ENCODE peak calls at places on chromosomes 6 and 20, in five cellular contexts. Q is HepG2, U is SK-N-SH, L is H1, W is GM12891. O is an unnamed sample.

GRCh38 chr6:85594197-85594930 is 706 bp upstream of the SNX14 start:
- DNase-seq in Q (no peak), U (no peak), L (no peak), W (no peak), O (no peak)

GRCh38 chr6:139531148-139531547 is 156.7 kb upstream of the CITED2 start:
- DNase-seq in Q (no peak), U (no peak), L (no peak), W (no peak), O (no peak)

GRCh38 chr20:49724637-49725606 is 11.2 kb upstream of the B4GALT5 start:
- DNase-seq in Q (peak; percentile 61), U (no peak), L (no peak), W (no peak), O (no peak)

GRCh38 chr6:10099086-10099499 is 315.8 kb downstream of the TFAP2A start:
- DNase-seq in Q (no peak), U (peak; percentile 56), L (no peak), W (no peak), O (no peak)

GRCh38 chr20:63006611-63007471 is at the start of gene BHLHE23:
- DNase-seq in Q (no peak), U (no peak), L (no peak), W (no peak), O (no peak)

GRCh38 chr6:340991-341827 is 48.9 kb downstream of the DUSP22 start:
- DNase-seq in Q (no peak), U (no peak), L (no peak), W (no peak), O (no peak)

GRCh38 chr20:14495066-14495465 is 157.7 kb upstream of the FLRT3 start:
- DNase-seq in Q (no peak), U (no peak), L (no peak), W (no peak), O (no peak)

GRCh38 chr20:39660251-39660650 is 698.1 kb downstream of the DHX35 start:
- DNase-seq in Q (no peak), U (no peak), L (no peak), W (no peak), O (no peak)

GRCh38 chr6:37495199-37495913 is 4.3 kb downstream of the CCDC167 start:
- DNase-seq in Q (no peak), U (peak; percentile 66), L (no peak), W (no peak), O (no peak)

GRCh38 chr20:16701296-16701695 is 28.5 kb upstream of the SNRPB2 start:
- DNase-seq in Q (peak; percentile 40), U (no peak), L (no peak), W (no peak), O (no peak)

GRCh38 chr6:39493717-39494116 is 171.2 kb upstream of the KCNK16 start:
- DNase-seq in Q (no peak), U (no peak), L (no peak), W (no peak), O (no peak)

GRCh38 chr6:16511723-16512584 is 249.3 kb downstream of the ATXN1 start:
- DNase-seq in Q (no peak), U (no peak), L (no peak), W (no peak), O (no peak)

GRCh38 chr6:101597711-101598110 is 204.2 kb downstream of the GRIK2 start:
- DNase-seq in Q (no peak), U (no peak), L (no peak), W (no peak), O (no peak)

GRCh38 chr6:45743028-45743615 is 272.5 kb downstream of the CLIC5 start:
- DNase-seq in Q (peak; percentile 57), U (no peak), L (no peak), W (no peak), O (no peak)

GRCh38 chr6:45738057-45738455 is 277.6 kb downstream of the CLIC5 start:
- DNase-seq in Q (no peak), U (no peak), L (no peak), W (no peak), O (no peak)

GRCh38 chr6:45739058-45739457 is 276.6 kb downstream of the CLIC5 start:
- DNase-seq in Q (no peak), U (no peak), L (no peak), W (no peak), O (no peak)

GRCh38 chr6:45742591-45742990 is 273.1 kb downstream of the CLIC5 start:
- DNase-seq in Q (no peak), U (no peak), L (no peak), W (no peak), O (no peak)

GRCh38 chr6:45741437-45742166 is 274.1 kb downstream of the CLIC5 start:
- DNase-seq in Q (no peak), U (no peak), L (no peak), W (no peak), O (no peak)
- TF ChIP-seq TAF1 in Q (no peak), U (no peak), L (no peak), W (no peak), O (no peak)

GRCh38 chr6:3157151-3157933 is at the start of gene TUBB2A:
- DNase-seq in Q (peak; percentile 56), U (peak; percentile 98), L (no peak), W (peak; percentile 93), O (peak; percentile 93)

GRCh38 chr6:3162565-3163247 is 5.4 kb upstream of the TUBB2A start:
- DNase-seq in Q (peak; percentile 80), U (peak; percentile 98), L (no peak), W (peak; percentile 56), O (peak; percentile 77)

GRCh38 chr6:3162067-3162497 is 4.7 kb upstream of the TUBB2A start:
- DNase-seq in Q (no peak), U (no peak), L (no peak), W (no peak), O (no peak)

GRCh38 chr6:3163248-3163594 is 5.9 kb upstream of the TUBB2A start:
- DNase-seq in Q (no peak), U (no peak), L (no peak), W (no peak), O (no peak)

GRCh38 chr6:3159805-3160781 is 2.7 kb upstream of the TUBB2A start:
- DNase-seq in Q (peak; percentile 41), U (no peak), L (no peak), W (no peak), O (no peak)
- TF ChIP-seq POLR2AphosphoS5 in Q (no peak), U (no peak), L (no peak), W (no peak), O (no peak)

GRCh38 chr6:142985286-142985685 is 40.3 kb upstream of the HIVEP2 start:
- DNase-seq in Q (no peak), U (no peak), L (no peak), W (no peak), O (no peak)

GRCh38 chr6:142987490-142987889 is 42.5 kb upstream of the HIVEP2 start:
- DNase-seq in Q (no peak), U (no peak), L (no peak), W (no peak), O (no peak)

DNA sequence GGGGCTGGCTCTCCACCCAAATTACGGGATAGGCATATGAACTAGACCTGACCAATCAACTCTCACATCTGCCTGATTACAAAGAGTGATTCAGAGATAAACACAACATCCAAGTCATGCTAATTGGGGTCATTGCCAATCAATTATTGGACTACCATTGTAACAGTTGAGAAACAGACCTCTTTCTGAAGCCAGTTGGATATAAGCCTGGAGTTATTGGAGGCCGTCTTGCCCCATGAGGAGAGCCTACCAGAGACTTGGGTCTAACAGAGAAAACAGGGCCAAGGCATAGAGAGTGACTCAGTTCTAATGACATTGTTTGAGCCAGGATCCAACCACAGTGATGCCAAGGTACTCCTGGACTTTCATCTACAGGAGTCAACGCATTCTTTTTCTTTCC is 39.4 kb upstream of the HIVEP2 start:
- DNase-seq in Q (no peak), U (no peak), L (no peak), W (no peak), O (no peak)
- TF ChIP-seq TAF1 in Q (no peak), U (no peak), L (no peak), W (no peak), O (no peak)

GRCh38 chr6:13419826-13420225 is 67.6 kb downstream of the GFOD1 start:
- DNase-seq in Q (no peak), U (no peak), L (no peak), W (no peak), O (no peak)

GRCh38 chr6:13420269-13420668 is 67.1 kb downstream of the GFOD1 start:
- DNase-seq in Q (no peak), U (peak; percentile 30), L (no peak), W (no peak), O (no peak)

GRCh38 chr6:13423292-13423691 is 64.1 kb downstream of the GFOD1 start:
- DNase-seq in Q (no peak), U (no peak), L (no peak), W (no peak), O (no peak)

GRCh38 chr6:13422601-13423247 is 64.7 kb downstream of the GFOD1 start:
- DNase-seq in Q (no peak), U (no peak), L (peak; percentile 77), W (no peak), O (no peak)

GRCh38 chr6:13421425-13422057 is 65.9 kb downstream of the GFOD1 start:
- DNase-seq in Q (no peak), U (no peak), L (no peak), W (no peak), O (no peak)
- TF ChIP-seq POLR2AphosphoS5 in Q (no peak), U (no peak), L (no peak), W (no peak), O (no peak)

GRCh38 chr20:60172306-60172984 is 214.2 kb downstream of the CDH26 start:
- DNase-seq in Q (no peak), U (no peak), L (no peak), W (no peak), O (no peak)

DNA sequence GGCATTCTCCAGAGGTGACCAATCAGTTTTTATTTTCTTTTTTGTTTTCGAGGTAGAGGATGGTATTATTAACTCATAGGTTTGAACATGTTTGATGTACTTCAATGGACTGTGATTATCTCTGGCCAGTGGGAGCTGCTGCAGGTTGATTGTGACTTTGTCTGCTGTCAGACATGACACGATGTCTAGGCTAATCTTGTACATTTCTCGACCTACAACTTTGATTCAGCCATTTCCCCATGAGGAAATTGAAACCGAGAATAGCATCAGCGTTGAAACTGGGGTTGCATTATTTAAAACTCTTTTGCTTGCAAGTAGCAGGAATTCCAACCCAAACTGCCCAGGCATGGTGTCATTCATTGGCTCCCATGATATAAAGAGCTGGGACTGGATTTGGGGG is 218.9 kb downstream of the CDH26 start:
- DNase-seq in Q (no peak), U (no peak), L (no peak), W (no peak), O (no peak)
- TF ChIP-seq TAF1 in Q (no peak), U (no peak), L (no peak), W (no peak), O (no peak)

DNA sequence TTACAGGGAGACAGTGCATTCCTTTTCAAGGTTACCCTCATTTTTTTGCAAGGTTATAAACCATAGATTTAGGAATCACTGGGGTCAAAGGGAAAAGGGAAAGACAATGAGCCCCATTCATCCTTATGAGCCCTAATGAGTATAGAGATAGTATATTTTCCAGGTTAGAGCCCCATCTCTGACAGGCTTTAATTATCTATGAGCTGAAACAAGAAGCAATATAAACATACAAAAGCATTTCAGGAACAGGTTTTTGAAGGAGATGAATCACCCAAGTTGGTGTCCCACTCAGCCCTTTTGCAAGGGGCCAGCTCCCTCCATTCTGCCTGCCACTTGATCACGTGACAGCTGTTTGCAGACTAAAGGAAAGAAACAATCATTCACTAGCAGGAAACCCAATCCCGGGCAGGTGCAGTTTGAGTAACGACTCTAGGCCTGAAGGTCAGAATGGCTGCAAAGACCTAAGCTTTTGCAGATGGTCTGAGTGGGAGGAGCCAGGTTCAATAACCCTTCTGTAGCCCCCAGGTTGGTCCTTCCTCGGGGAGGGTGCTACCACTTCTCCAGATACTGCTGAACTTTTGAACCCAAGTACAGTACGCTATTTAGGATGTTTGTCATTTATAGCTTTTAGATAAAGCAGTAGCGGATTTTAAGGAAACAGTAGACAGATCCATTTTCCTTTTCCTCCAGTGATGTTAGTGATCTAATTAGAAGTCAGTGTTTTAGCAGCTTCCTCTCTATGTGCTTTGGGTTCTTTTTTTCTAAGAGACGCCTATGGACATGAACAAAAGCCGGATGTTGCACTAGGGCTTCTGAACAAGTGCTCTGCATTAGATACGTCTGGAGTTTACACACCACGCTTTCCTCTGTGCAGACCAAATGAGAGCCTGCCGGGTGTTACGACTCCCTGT is 253.2 kb downstream of the SOX4 start:
- DNase-seq in Q (peak; percentile 25), U (peak; percentile 35), L (no peak), W (no peak), O (no peak)
- TF ChIP-seq POLR2AphosphoS5 in Q (no peak), U (no peak), L (no peak), W (no peak), O (no peak)